ENCODE peak calls at places on chromosomes 4 and X, in four cellular contexts. One of them, this sample, is unnamed.
A peak's percentile ranks its signal among the peaks of the same experiment; 100 is the strongest.

GRCh38 chr4:124783847-124784246 is 71.3 kb upstream of the ANKRD50 start:
- DNase-seq in adrenal gland: no peak
- DNase-seq in SK-N-DZ: no peak
- DNase-seq in nucleus accumbens: no peak
- DNase-seq in this sample: no peak

GRCh38 chr4:10808591-10808990 is 124.0 kb upstream of the CLNK start:
- DNase-seq in adrenal gland: no peak
- DNase-seq in SK-N-DZ: no peak
- DNase-seq in nucleus accumbens: peak; percentile 20
- DNase-seq in this sample: peak; percentile 29

GRCh38 chr4:23962462-23962861 is 72.6 kb upstream of the PPARGC1A start:
- DNase-seq in adrenal gland: no peak
- DNase-seq in SK-N-DZ: no peak
- DNase-seq in nucleus accumbens: no peak
- DNase-seq in this sample: no peak

GRCh38 chrX:112678831-112679230 is 907 bp downstream of the LHFPL1 start:
- DNase-seq in adrenal gland: no peak
- DNase-seq in SK-N-DZ: no peak
- DNase-seq in nucleus accumbens: no peak
- DNase-seq in this sample: no peak

GRCh38 chr4:59409647-59410046 is 1790.5 kb upstream of the ADGRL3 start:
- DNase-seq in adrenal gland: no peak
- DNase-seq in SK-N-DZ: no peak
- DNase-seq in nucleus accumbens: no peak
- DNase-seq in this sample: no peak

GRCh38 chr4:40547446-40548132 is 82.1 kb downstream of the RBM47 start:
- DNase-seq in adrenal gland: no peak
- DNase-seq in SK-N-DZ: no peak
- DNase-seq in nucleus accumbens: no peak
- DNase-seq in this sample: no peak

GRCh38 chr4:54754394-54754793 is 96.6 kb downstream of the KIT start:
- DNase-seq in adrenal gland: no peak
- DNase-seq in SK-N-DZ: no peak
- DNase-seq in nucleus accumbens: no peak
- DNase-seq in this sample: no peak

GRCh38 chr4:7147261-7147660 is 45.1 kb upstream of the SORCS2 start:
- DNase-seq in adrenal gland: no peak
- DNase-seq in SK-N-DZ: no peak
- DNase-seq in nucleus accumbens: no peak
- DNase-seq in this sample: no peak

GRCh38 chr4:47598896-47599295 is 113.8 kb downstream of the ATP10D start:
- DNase-seq in adrenal gland: no peak
- DNase-seq in SK-N-DZ: no peak
- DNase-seq in nucleus accumbens: no peak
- DNase-seq in this sample: no peak

GRCh38 chr4:153294631-153295030 is 49.9 kb upstream of the MND1 start:
- DNase-seq in adrenal gland: no peak
- DNase-seq in SK-N-DZ: no peak
- DNase-seq in nucleus accumbens: no peak
- DNase-seq in this sample: no peak

GRCh38 chr4:145553375-145553774 is 65.8 kb upstream of the MMAA start:
- DNase-seq in adrenal gland: no peak
- DNase-seq in SK-N-DZ: no peak
- DNase-seq in nucleus accumbens: no peak
- DNase-seq in this sample: no peak

GRCh38 chr4:129570326-129570725 is 474.4 kb downstream of the C4orf33 start:
- DNase-seq in adrenal gland: no peak
- DNase-seq in SK-N-DZ: peak; percentile 77
- DNase-seq in nucleus accumbens: no peak
- DNase-seq in this sample: no peak

GRCh38 chrX:78923198-78924015 is 21.8 kb upstream of the P2RY10 start:
- DNase-seq in adrenal gland: no peak
- DNase-seq in SK-N-DZ: no peak
- DNase-seq in nucleus accumbens: no peak
- DNase-seq in this sample: no peak

GRCh38 chr4:41887821-41888699 is 47.2 kb upstream of the TMEM33 start:
- DNase-seq in adrenal gland: peak; percentile 89
- DNase-seq in SK-N-DZ: peak; percentile 54
- DNase-seq in nucleus accumbens: no peak
- DNase-seq in this sample: no peak

GRCh38 chr4:128228021-128228571 is 59.5 kb downstream of the PGRMC2 start:
- DNase-seq in adrenal gland: no peak
- DNase-seq in SK-N-DZ: no peak
- DNase-seq in nucleus accumbens: no peak
- DNase-seq in this sample: no peak

GRCh38 chr4:115851918-115852766 is 738.7 kb upstream of the NDST4 start:
- DNase-seq in adrenal gland: peak; percentile 66
- DNase-seq in SK-N-DZ: peak; percentile 56
- DNase-seq in nucleus accumbens: peak; percentile 1
- DNase-seq in this sample: no peak

GRCh38 chrX:7889138-7889537 is 38.1 kb downstream of the PNPLA4 start:
- DNase-seq in adrenal gland: no peak
- DNase-seq in SK-N-DZ: no peak
- DNase-seq in nucleus accumbens: no peak
- DNase-seq in this sample: no peak

GRCh38 chrX:43939187-43939926 is 33.8 kb downstream of the NDP start:
- DNase-seq in adrenal gland: no peak
- DNase-seq in SK-N-DZ: no peak
- DNase-seq in nucleus accumbens: no peak
- DNase-seq in this sample: no peak

GRCh38 chr4:156252300-156253016 is 298.8 kb upstream of the CTSO start:
- DNase-seq in adrenal gland: no peak
- DNase-seq in SK-N-DZ: no peak
- DNase-seq in nucleus accumbens: no peak
- DNase-seq in this sample: no peak

GRCh38 chrX:69627744-69628143 is 11.8 kb downstream of the EDA start:
- DNase-seq in adrenal gland: no peak
- DNase-seq in SK-N-DZ: no peak
- DNase-seq in nucleus accumbens: no peak
- DNase-seq in this sample: no peak

GRCh38 chr4:7802093-7802726 is 137.5 kb downstream of the AFAP1 start:
- DNase-seq in adrenal gland: peak; percentile 94
- DNase-seq in SK-N-DZ: peak; percentile 60
- DNase-seq in nucleus accumbens: peak; percentile 75
- DNase-seq in this sample: peak; percentile 84

GRCh38 chr4:105895609-105896460 is 564 bp downstream of the NPNT start:
- DNase-seq in adrenal gland: no peak
- DNase-seq in SK-N-DZ: peak; percentile 25
- DNase-seq in nucleus accumbens: no peak
- DNase-seq in this sample: peak; percentile 31

GRCh38 chr4:155523358-155523757 is 143.3 kb upstream of the GUCY1A1 start:
- DNase-seq in adrenal gland: no peak
- DNase-seq in SK-N-DZ: no peak
- DNase-seq in nucleus accumbens: no peak
- DNase-seq in this sample: no peak

GRCh38 chrX:139533444-139533843 is 2.9 kb downstream of the F9 start:
- DNase-seq in adrenal gland: no peak
- DNase-seq in SK-N-DZ: no peak
- DNase-seq in nucleus accumbens: no peak
- DNase-seq in this sample: no peak

GRCh38 chrX:155888139-155888538 is 7.0 kb downstream of the VAMP7 start:
- DNase-seq in adrenal gland: no peak
- DNase-seq in SK-N-DZ: no peak
- DNase-seq in nucleus accumbens: no peak
- DNase-seq in this sample: no peak

GRCh38 chrX:48530736-48531135 is 8.8 kb upstream of the TBC1D25 start:
- DNase-seq in adrenal gland: no peak
- DNase-seq in SK-N-DZ: no peak
- DNase-seq in nucleus accumbens: no peak
- DNase-seq in this sample: no peak

GRCh38 chr4:76459291-76459723 is 24.3 kb downstream of the SHROOM3 start:
- DNase-seq in adrenal gland: no peak
- DNase-seq in SK-N-DZ: no peak
- DNase-seq in nucleus accumbens: no peak
- DNase-seq in this sample: no peak

GRCh38 chr4:31692407-31692940 is 972.3 kb downstream of the PCDH7 start:
- DNase-seq in adrenal gland: peak; percentile 53
- DNase-seq in SK-N-DZ: no peak
- DNase-seq in nucleus accumbens: no peak
- DNase-seq in this sample: no peak

GRCh38 chr4:37631551-37631950 is 54.6 kb downstream of the RELL1 start:
- DNase-seq in adrenal gland: peak; percentile 63
- DNase-seq in SK-N-DZ: no peak
- DNase-seq in nucleus accumbens: no peak
- DNase-seq in this sample: peak; percentile 42

GRCh38 chr4:3525532-3526430 is 6.4 kb downstream of the LRPAP1 start:
- DNase-seq in adrenal gland: no peak
- DNase-seq in SK-N-DZ: no peak
- DNase-seq in nucleus accumbens: no peak
- DNase-seq in this sample: no peak

GRCh38 chrX:103066606-103067005 is 2.6 kb upstream of the BEX1 start:
- DNase-seq in adrenal gland: no peak
- DNase-seq in SK-N-DZ: no peak
- DNase-seq in nucleus accumbens: no peak
- DNase-seq in this sample: no peak

GRCh38 chr4:24104173-24104572 is 214.3 kb upstream of the PPARGC1A start:
- DNase-seq in adrenal gland: no peak
- DNase-seq in SK-N-DZ: no peak
- DNase-seq in nucleus accumbens: no peak
- DNase-seq in this sample: peak; percentile 39

GRCh38 chrX:14351889-14352288 is 177.4 kb upstream of the GLRA2 start:
- DNase-seq in adrenal gland: no peak
- DNase-seq in SK-N-DZ: no peak
- DNase-seq in nucleus accumbens: no peak
- DNase-seq in this sample: no peak

GRCh38 chr4:24793219-24794005 is 2.0 kb upstream of the SOD3 start:
- DNase-seq in adrenal gland: no peak
- DNase-seq in SK-N-DZ: no peak
- DNase-seq in nucleus accumbens: no peak
- DNase-seq in this sample: no peak

GRCh38 chr4:150237110-150237852 is 159.0 kb downstream of the DCLK2 start:
- DNase-seq in adrenal gland: no peak
- DNase-seq in SK-N-DZ: no peak
- DNase-seq in nucleus accumbens: no peak
- DNase-seq in this sample: no peak

GRCh38 chr4:33914386-33914785 is 2329.9 kb downstream of the ARAP2 start:
- DNase-seq in adrenal gland: no peak
- DNase-seq in SK-N-DZ: no peak
- DNase-seq in nucleus accumbens: no peak
- DNase-seq in this sample: no peak

GRCh38 chr4:19130836-19131235 is 1109.3 kb upstream of the LCORL start:
- DNase-seq in adrenal gland: no peak
- DNase-seq in SK-N-DZ: no peak
- DNase-seq in nucleus accumbens: no peak
- DNase-seq in this sample: no peak

GRCh38 chr4:40843696-40844095 is 93.9 kb downstream of the NSUN7 start:
- DNase-seq in adrenal gland: no peak
- DNase-seq in SK-N-DZ: no peak
- DNase-seq in nucleus accumbens: no peak
- DNase-seq in this sample: no peak

GRCh38 chr4:121827851-121828250 is 4.2 kb upstream of the CCNA2 start:
- DNase-seq in adrenal gland: no peak
- DNase-seq in SK-N-DZ: no peak
- DNase-seq in nucleus accumbens: no peak
- DNase-seq in this sample: no peak

This sample was measured in left cardiac atrium.